ENCODE peak calls at places on chromosomes 11 and 22, in nine cellular contexts. G is anterior cingulate cortex; K is Peyer's patch; Q is stimulated activated CD8-positive, alpha-beta memory T cell treated with anti-CD3 and anti-CD28 coated beads, Interleukin-15, amount 100 ng/mL, for 1 hour; J is SW 1271; O is CD8-positive, alpha-beta T cell; P is Daoy; H is uterus; Z is left colon. V is an unnamed sample.

GRCh38 chr11:66313321-66314185 is 3.3 kb downstream of the CD248 start:
- DNase-seq in G (no peak), K (no peak), Q (no peak), J (no peak), O (peak; percentile 27), P (no peak), H (peak; percentile 42), Z (peak; percentile 54), V (no peak)

GRCh38 chr11:92388380-92388779 is 163.8 kb downstream of the FAT3 start:
- DNase-seq in G (no peak), K (no peak), Q (no peak), J (no peak), O (no peak), P (no peak), H (no peak), Z (no peak), V (no peak)

GRCh38 chr11:124276081-124276480 is 19.9 kb downstream of the OR8G5 start:
- DNase-seq in G (no peak), K (no peak), Q (no peak), J (no peak), O (no peak), P (peak; percentile 63), H (no peak), Z (no peak), V (no peak)

GRCh38 chr22:41831828-41832552 is 915 bp upstream of the SREBF2 start:
- DNase-seq in G (no peak), K (no peak), Q (no peak), J (no peak), O (no peak), P (no peak), H (no peak), Z (no peak), V (no peak)

GRCh38 chr11:88411265-88411664 is 73.7 kb upstream of the CTSC start:
- DNase-seq in G (no peak), K (no peak), Q (no peak), J (no peak), O (no peak), P (peak; percentile 55), H (no peak), Z (no peak), V (no peak)

GRCh38 chr11:115420524-115420923 is 83.7 kb downstream of the CADM1 start:
- DNase-seq in G (no peak), K (no peak), Q (no peak), J (no peak), O (no peak), P (peak; percentile 3), H (no peak), Z (no peak), V (no peak)

GRCh38 chr11:11435673-11436072 is 82.6 kb upstream of the CSNK2A3 start:
- DNase-seq in G (no peak), K (no peak), Q (no peak), J (no peak), O (no peak), P (no peak), H (peak; percentile 46), Z (no peak), V (no peak)

GRCh38 chr22:31022516-31022915 is 53.5 kb downstream of the TUG1 start:
- DNase-seq in G (no peak), K (no peak), Q (no peak), J (no peak), O (no peak), P (no peak), H (no peak), Z (no peak), V (no peak)

GRCh38 chr11:96082002-96082899 is 158.3 kb upstream of the MTMR2 start:
- DNase-seq in G (no peak), K (no peak), Q (no peak), J (no peak), O (no peak), P (no peak), H (no peak), Z (no peak), V (no peak)